ENCODE peak calls at places on chromosomes 2 and 18, in six cellular contexts. X, S, H, N, V and Q are unnamed samples. For H3K4me1, the result is how much of the 10 kb centered on the place peaks cover.

GRCh38 chr18:80175451-80176235 is 66.6 kb downstream of the ADNP2 start:
- DNase-seq in S (no peak), N (no peak), H (no peak), V (no peak), X (no peak), Q (no peak)

GRCh38 chr2:43798300-43798699 is 24.5 kb downstream of the DYNC2LI1 start:
- DNase-seq in N (no peak), X (no peak), H (no peak), V (no peak), S (no peak), Q (no peak)

GRCh38 chr2:10966741-10967140 is 55.0 kb downstream of the KCNF1 start:
- DNase-seq in X (peak), N (peak), S (no peak), V (no peak), H (no peak), Q (no peak)

GRCh38 chr2:53516650-53517049 is 251.0 kb upstream of the CHAC2 start:
- DNase-seq in H (no peak), V (no peak), S (no peak), X (no peak), N (no peak), Q (no peak)

GRCh38 chr2:37635359-37636208 is 35.9 kb downstream of the CDC42EP3 start:
- DNase-seq in V (no peak), N (no peak), X (peak), H (no peak), S (no peak), Q (no peak)

GRCh38 chr2:73939419-73939818 is 12.7 kb downstream of the DGUOK start:
- DNase-seq in S (no peak), V (no peak), N (no peak), X (no peak), H (no peak), Q (no peak)

GRCh38 chr2:219664958-219665357 is 37.5 kb downstream of the SLC4A3 start:
- DNase-seq in N (no peak), S (no peak), H (no peak), V (no peak), X (no peak), Q (no peak)

GRCh38 chr2:11566383-11566782 is 32.5 kb downstream of the GREB1 start:
- DNase-seq in N (no peak), H (no peak), X (no peak), S (no peak), V (no peak), Q (no peak)

GRCh38 chr2:27721884-27722485 is 49.5 kb upstream of the MRPL33 start:
- DNase-seq in S (no peak), V (no peak), N (no peak), X (no peak), H (no peak), Q (no peak)

DNA sequence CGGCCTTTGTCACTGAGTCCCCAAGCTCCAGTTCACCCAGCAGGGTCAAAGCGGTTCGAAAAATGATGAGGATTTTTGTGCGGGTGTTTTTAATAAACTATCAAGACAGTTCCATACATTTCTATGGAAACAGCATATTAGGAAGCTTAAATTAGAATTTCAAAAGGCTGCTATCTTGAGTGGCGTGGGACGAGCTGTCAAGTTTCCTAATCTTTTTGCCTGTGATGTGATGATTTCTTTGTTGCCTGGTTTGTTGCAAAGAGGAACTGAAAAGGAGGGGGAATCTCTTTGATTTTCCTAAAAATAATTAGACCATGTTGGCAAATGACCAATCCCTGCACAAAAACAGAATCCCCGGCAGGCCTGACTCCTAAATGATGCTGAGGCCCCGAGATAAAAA is 66.2 kb upstream of the ATG16L1 start:
- DNase-seq in X (no peak), N (no peak), S (no peak), V (no peak), H (no peak), Q (no peak)
- H3K27ac ChIP-seq in X (no peak), N (peak), S (no peak), V (peak), H (no peak), Q (no peak)

GRCh38 chr2:144472046-144472412 is 47.9 kb downstream of the ZEB2 start:
- DNase-seq in S (no peak), H (no peak), X (no peak), V (no peak), N (no peak), Q (no peak)
- H3K4me1 ChIP-seq in S (under half), H (half or more), X (under half), V (under half), N (under half), Q (under half)

GRCh38 chr2:118856978-118857676 is 9.7 kb upstream of the EN1 start:
- DNase-seq in V (no peak), N (no peak), H (no peak), X (no peak), S (no peak), Q (no peak)
- H3K4me3 ChIP-seq in V (no peak), N (no peak), H (no peak), X (no peak), S (no peak), Q (no peak)

GRCh38 chr2:108615480-108616090 is 81.3 kb downstream of the LIMS1 start:
- DNase-seq in S (no peak), N (no peak), H (no peak), V (peak), X (no peak), Q (no peak)

GRCh38 chr2:108616290-108616689 is 82.0 kb downstream of the LIMS1 start:
- DNase-seq in V (no peak), S (no peak), H (no peak), X (no peak), N (no peak), Q (no peak)

GRCh38 chr2:108614043-108614435 is 79.8 kb downstream of the LIMS1 start:
- DNase-seq in X (no peak), H (no peak), S (no peak), V (no peak), N (no peak), Q (no peak)

GRCh38 chr2:108613261-108614042 is 79.2 kb downstream of the LIMS1 start:
- DNase-seq in V (no peak), S (no peak), H (no peak), N (no peak), X (no peak), Q (no peak)

DNA sequence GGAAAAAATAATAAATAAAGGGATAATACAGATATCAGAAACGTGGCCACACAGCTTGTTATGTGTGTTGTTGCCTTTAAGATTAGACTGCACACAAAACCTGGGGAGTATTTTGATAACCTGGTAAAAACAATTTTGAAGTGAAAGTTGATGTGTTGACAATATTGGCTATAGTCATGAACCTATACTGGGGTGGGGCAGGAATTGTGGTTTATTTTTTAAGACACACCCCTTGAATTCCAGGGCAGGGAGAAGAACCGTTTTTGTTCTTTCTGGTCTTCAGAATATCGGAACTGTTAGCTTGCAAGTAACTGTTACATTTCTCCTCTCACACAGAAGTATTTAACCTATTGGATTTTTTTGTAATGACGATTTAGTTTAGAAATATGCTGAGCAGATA is 80.4 kb downstream of the LIMS1 start:
- DNase-seq in H (no peak), N (no peak), V (no peak), S (no peak), X (no peak), Q (no peak)
- H3K27ac ChIP-seq in H (no peak), N (no peak), V (no peak), S (no peak), X (no peak), Q (peak)

GRCh38 chr2:85761946-85762345 is 8.2 kb downstream of the ATOH8 start:
- DNase-seq in N (no peak), S (no peak), V (no peak), X (no peak), H (no peak), Q (no peak)
- H3K4me1 ChIP-seq in N (under half), S (under half), V (under half), X (under half), H (half or more), Q (under half)

GRCh38 chr2:166518634-166519390 is 24.8 kb upstream of the SCN7A start:
- DNase-seq in N (no peak), X (no peak), S (no peak), H (no peak), V (no peak), Q (no peak)

GRCh38 chr2:166517533-166517932 is 23.5 kb upstream of the SCN7A start:
- DNase-seq in X (no peak), S (no peak), V (no peak), H (no peak), N (no peak), Q (no peak)

GRCh38 chr2:166513952-166514351 is 19.9 kb upstream of the SCN7A start:
- DNase-seq in V (no peak), H (no peak), S (no peak), N (no peak), X (no peak), Q (no peak)

GRCh38 chr2:166519391-166519962 is 25.4 kb upstream of the SCN7A start:
- DNase-seq in N (no peak), X (no peak), S (no peak), H (no peak), V (no peak), Q (no peak)

DNA sequence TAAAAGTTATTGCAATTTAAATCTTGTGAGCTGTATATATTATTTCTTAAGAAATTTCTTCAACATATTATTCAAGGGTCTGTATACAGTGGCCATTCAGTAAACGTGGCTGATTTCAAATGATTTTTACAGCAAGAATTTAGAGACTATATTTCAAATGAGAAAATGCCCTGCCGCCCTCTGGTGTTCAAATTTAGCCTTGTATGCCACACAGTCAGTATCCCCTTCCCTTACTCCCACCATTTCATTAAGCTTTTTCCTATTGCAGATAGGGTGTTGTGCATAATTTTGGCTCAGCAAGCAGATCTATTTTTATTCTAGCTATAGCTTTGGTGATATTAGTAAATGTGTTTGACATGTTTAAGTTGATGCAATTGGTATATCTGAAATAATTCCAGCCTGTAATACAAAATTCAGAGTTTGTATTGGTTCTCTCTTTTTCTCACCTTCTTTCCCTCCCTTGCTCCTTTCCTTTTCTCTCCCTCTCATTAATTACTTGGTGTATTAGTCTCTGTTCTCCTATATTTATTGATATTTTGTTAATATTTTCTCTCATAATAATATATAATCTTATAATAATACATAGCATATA is 22.8 kb upstream of the SCN7A start:
- DNase-seq in X (no peak), S (no peak), H (no peak), V (peak), N (no peak), Q (no peak)
- H3K4me3 ChIP-seq in X (no peak), S (no peak), H (no peak), V (no peak), N (no peak), Q (no peak)

GRCh38 chr2:176174382-176174834 is 14.1 kb upstream of the HOXD1 start:
- DNase-seq in S (no peak), H (no peak), V (no peak), N (no peak), X (no peak), Q (no peak)
- H3K27ac ChIP-seq in S (no peak), H (no peak), V (no peak), N (no peak), X (no peak), Q (no peak)

GRCh38 chr2:105890856-105891255 is 146.1 kb downstream of the NCK2 start:
- DNase-seq in S (no peak), V (no peak), H (no peak), N (no peak), X (no peak), Q (no peak)
- H3K4me1 ChIP-seq in S (under half), V (under half), H (under half), N (under half), X (under half), Q (under half)

DNA sequence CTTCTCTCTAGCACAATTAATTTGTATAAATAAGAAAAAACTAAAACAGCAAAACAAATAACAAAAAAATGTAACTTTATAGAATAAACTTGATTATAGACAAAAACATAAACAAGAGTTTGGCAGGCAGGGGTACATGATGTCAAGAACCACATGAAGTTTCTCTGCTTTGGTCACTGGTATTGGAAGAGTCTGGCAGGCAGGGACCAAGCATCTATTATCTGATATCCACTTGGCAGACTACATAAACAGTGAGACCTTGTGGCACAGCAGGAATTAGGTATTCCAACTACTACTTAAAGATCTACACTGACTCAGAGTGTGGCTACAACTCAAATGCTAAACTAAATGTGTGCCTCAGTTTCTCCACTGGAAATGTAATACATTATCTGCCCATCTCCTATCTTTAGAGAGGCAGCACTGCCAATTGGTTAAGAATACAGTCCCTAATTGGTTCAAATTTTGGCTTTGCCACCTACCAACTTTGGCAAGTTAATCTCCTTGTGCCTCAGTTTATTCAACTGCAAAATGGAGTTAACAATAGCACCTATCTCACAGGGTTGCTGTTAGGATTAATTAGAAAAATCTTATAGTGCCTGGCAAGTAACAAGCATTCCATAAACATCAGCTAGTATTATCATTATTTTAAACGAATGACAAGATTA is 2.7 kb downstream of the MAP4K3 start:
- DNase-seq in S (no peak), V (no peak), X (no peak), H (no peak), N (no peak), Q (no peak)
- H3K4me3 ChIP-seq in S (no peak), V (peak), X (no peak), H (peak), N (no peak), Q (no peak)

DNA sequence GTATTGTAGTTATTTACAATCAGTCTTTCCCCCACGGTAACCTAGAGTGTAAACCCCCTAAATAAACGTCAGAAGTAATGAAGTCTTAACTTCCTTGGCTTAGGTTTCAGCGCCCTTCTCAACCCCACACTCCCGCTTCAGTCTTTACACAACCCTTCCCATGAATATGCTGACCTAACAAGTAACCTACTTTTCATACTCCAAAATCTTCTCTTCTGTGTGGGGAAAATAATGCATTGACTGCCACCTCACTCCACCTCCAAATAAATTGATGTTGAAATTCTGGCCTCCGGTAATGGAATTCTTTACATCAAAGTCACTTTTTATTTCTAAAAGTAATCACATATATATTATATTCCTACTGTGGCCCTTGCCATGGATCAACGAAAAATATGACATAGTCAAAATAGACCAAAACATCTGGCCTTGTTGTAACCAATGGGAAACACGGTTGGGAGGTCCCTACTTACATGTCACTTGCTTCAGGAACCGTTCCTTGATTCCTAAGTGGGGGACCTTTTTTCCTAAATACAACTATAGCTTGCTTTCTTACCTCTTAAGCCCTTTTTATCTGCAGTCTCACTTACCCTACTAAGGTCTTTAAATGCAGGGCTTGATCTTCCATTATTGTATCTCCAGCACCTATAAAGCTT is 961 bp downstream of the GEN1 start:
- DNase-seq in V (no peak), N (no peak), H (no peak), S (no peak), X (no peak), Q (no peak)
- H3K27ac ChIP-seq in V (peak), N (peak), H (no peak), S (no peak), X (no peak), Q (peak)